ENCODE peak calls at places on chromosome 2, in five cellular contexts. One of them, this sample, is unnamed.

GRCh38 chr2:224722777-224723176 is 6.6 kb upstream of the CCDC195 start:
- DNase-seq in GM10248: no peak
- DNase-seq in mucosa of gallbladder: no peak
- DNase-seq in activated CD4-positive, alpha-beta T cell treated with anti-CD3 and anti-CD28 coated beads, Interleukin-2, amount 50 U/mL, for 1 hour: no peak
- DNase-seq in anterior cingulate cortex: no peak
- DNase-seq in this sample: no peak

GRCh38 chr2:62768615-62769014 is 63.1 kb downstream of the EHBP1 start:
- DNase-seq in anterior cingulate cortex: no peak
- DNase-seq in mucosa of gallbladder: no peak
- DNase-seq in GM10248: no peak
- DNase-seq in activated CD4-positive, alpha-beta T cell treated with anti-CD3 and anti-CD28 coated beads, Interleukin-2, amount 50 U/mL, for 1 hour: no peak
- DNase-seq in this sample: no peak

GRCh38 chr2:225740086-225740485 is 340.6 kb downstream of the NYAP2 start:
- DNase-seq in mucosa of gallbladder: no peak
- DNase-seq in activated CD4-positive, alpha-beta T cell treated with anti-CD3 and anti-CD28 coated beads, Interleukin-2, amount 50 U/mL, for 1 hour: no peak
- DNase-seq in GM10248: no peak
- DNase-seq in anterior cingulate cortex: no peak
- DNase-seq in this sample: no peak

GRCh38 chr2:177489719-177490301 is 97.2 kb downstream of the AGPS start:
- DNase-seq in GM10248: no peak
- DNase-seq in activated CD4-positive, alpha-beta T cell treated with anti-CD3 and anti-CD28 coated beads, Interleukin-2, amount 50 U/mL, for 1 hour: no peak
- DNase-seq in anterior cingulate cortex: no peak
- DNase-seq in mucosa of gallbladder: no peak
- DNase-seq in this sample: peak; percentile 38

GRCh38 chr2:30447149-30448045 is at the start of gene LCLAT1:
- DNase-seq in activated CD4-positive, alpha-beta T cell treated with anti-CD3 and anti-CD28 coated beads, Interleukin-2, amount 50 U/mL, for 1 hour: peak; percentile 78
- DNase-seq in anterior cingulate cortex: peak; percentile 69
- DNase-seq in mucosa of gallbladder: peak; percentile 83
- DNase-seq in GM10248: peak; percentile 92
- DNase-seq in this sample: peak; percentile 60

GRCh38 chr2:38515155-38516074 is 87.3 kb downstream of the HNRNPLL start:
- DNase-seq in activated CD4-positive, alpha-beta T cell treated with anti-CD3 and anti-CD28 coated beads, Interleukin-2, amount 50 U/mL, for 1 hour: no peak
- DNase-seq in mucosa of gallbladder: peak; percentile 40
- DNase-seq in GM10248: no peak
- DNase-seq in anterior cingulate cortex: no peak
- DNase-seq in this sample: no peak

GRCh38 chr2:242031481-242032019 is 162.0 kb downstream of the RTP5 start:
- DNase-seq in anterior cingulate cortex: no peak
- DNase-seq in activated CD4-positive, alpha-beta T cell treated with anti-CD3 and anti-CD28 coated beads, Interleukin-2, amount 50 U/mL, for 1 hour: peak; percentile 50
- DNase-seq in mucosa of gallbladder: peak; percentile 9
- DNase-seq in GM10248: no peak
- DNase-seq in this sample: no peak

GRCh38 chr2:180952082-180952481 is 28.3 kb upstream of the UBE2E3 start:
- DNase-seq in mucosa of gallbladder: no peak
- DNase-seq in anterior cingulate cortex: no peak
- DNase-seq in GM10248: no peak
- DNase-seq in activated CD4-positive, alpha-beta T cell treated with anti-CD3 and anti-CD28 coated beads, Interleukin-2, amount 50 U/mL, for 1 hour: no peak
- DNase-seq in this sample: no peak

GRCh38 chr2:8676191-8676914 is 5.5 kb upstream of the ID2 start:
- DNase-seq in anterior cingulate cortex: peak; percentile 79
- DNase-seq in activated CD4-positive, alpha-beta T cell treated with anti-CD3 and anti-CD28 coated beads, Interleukin-2, amount 50 U/mL, for 1 hour: no peak
- DNase-seq in mucosa of gallbladder: peak; percentile 83
- DNase-seq in GM10248: no peak
- DNase-seq in this sample: peak; percentile 80

GRCh38 chr2:229852565-229852964 is 69.2 kb downstream of the TRIP12 start:
- DNase-seq in GM10248: peak; percentile 18
- DNase-seq in mucosa of gallbladder: no peak
- DNase-seq in activated CD4-positive, alpha-beta T cell treated with anti-CD3 and anti-CD28 coated beads, Interleukin-2, amount 50 U/mL, for 1 hour: peak; percentile 49
- DNase-seq in anterior cingulate cortex: no peak
- DNase-seq in this sample: no peak

GRCh38 chr2:3107567-3107966 is 270.1 kb downstream of the EIPR1 start:
- DNase-seq in mucosa of gallbladder: no peak
- DNase-seq in anterior cingulate cortex: no peak
- DNase-seq in activated CD4-positive, alpha-beta T cell treated with anti-CD3 and anti-CD28 coated beads, Interleukin-2, amount 50 U/mL, for 1 hour: no peak
- DNase-seq in GM10248: peak; percentile 12
- DNase-seq in this sample: no peak

This sample was measured in hippocampal formation.